ENCODE peak calls at places on chromosome 5, in six cellular contexts. N is transverse colon, H is vagina, T is lower lobe of right lung, Z is fibroblast of lung, X is aorta. Q is an unnamed sample.

GRCh38 chr5:141691286-141691866 is 9.3 kb upstream of the ARAP3 start:
- DNase-seq in X (no peak), N (no peak), H (no peak), T (no peak), Z (no peak), Q (no peak)

GRCh38 chr5:143245929-143246561 is 157.4 kb downstream of the NR3C1 start:
- DNase-seq in T (no peak), Z (peak; percentile 92), H (peak; percentile 76), X (no peak), N (no peak), Q (peak; percentile 38)

GRCh38 chr5:117054141-117054540 is 479.5 kb upstream of the SEMA6A start:
- DNase-seq in H (no peak), N (no peak), X (no peak), T (no peak), Z (no peak), Q (no peak)

GRCh38 chr5:26700759-26701384 is 337.5 kb downstream of the CDH9 start:
- DNase-seq in N (no peak), T (no peak), H (no peak), X (no peak), Z (no peak), Q (no peak)

GRCh38 chr5:120367896-120368634 is 96.0 kb upstream of the PRR16 start:
- DNase-seq in N (no peak), T (no peak), X (no peak), Z (no peak), H (no peak), Q (no peak)

GRCh38 chr5:32083981-32084430 is 90.1 kb downstream of the GOLPH3 start:
- DNase-seq in T (no peak), X (no peak), H (peak; percentile 65), Z (no peak), N (no peak), Q (no peak)

GRCh38 chr5:149219584-149219983 is 52.1 kb upstream of the AFAP1L1 start:
- DNase-seq in H (no peak), Z (no peak), X (no peak), N (no peak), T (no peak), Q (no peak)

GRCh38 chr5:87155076-87155475 is 112.6 kb upstream of the RASA1 start:
- DNase-seq in N (no peak), H (no peak), X (no peak), T (no peak), Z (no peak), Q (no peak)

GRCh38 chr5:139985733-139986132 is 57.4 kb downstream of the NRG2 start:
- DNase-seq in H (no peak), Z (no peak), X (no peak), N (no peak), T (no peak), Q (no peak)

GRCh38 chr5:160269017-160269416 is 39.7 kb downstream of the FABP6 start:
- DNase-seq in Z (peak; percentile 88), X (peak; percentile 90), H (no peak), T (peak; percentile 93), N (peak; percentile 71), Q (no peak)

GRCh38 chr5:3181641-3182040 is 414.0 kb upstream of the IRX1 start:
- DNase-seq in X (no peak), H (no peak), Z (no peak), N (no peak), T (no peak), Q (no peak)

GRCh38 chr5:180469866-180470265 is 24.3 kb upstream of the CNOT6 start:
- DNase-seq in Z (no peak), N (no peak), H (no peak), X (no peak), T (no peak), Q (no peak)

GRCh38 chr5:180468732-180469585 is 25.2 kb upstream of the CNOT6 start:
- DNase-seq in X (peak; percentile 72), H (peak; percentile 64), T (no peak), Z (no peak), N (no peak), Q (no peak)

GRCh38 chr5:180467989-180468731 is 26.0 kb upstream of the CNOT6 start:
- DNase-seq in Z (no peak), X (peak; percentile 57), T (no peak), H (no peak), N (no peak), Q (no peak)

GRCh38 chr5:180470361-180470760 is 23.8 kb upstream of the CNOT6 start:
- DNase-seq in N (no peak), Z (no peak), T (no peak), X (peak; percentile 60), H (peak; percentile 69), Q (peak; percentile 60)

GRCh38 chr5:180469586-180469865 is 24.7 kb upstream of the CNOT6 start:
- DNase-seq in H (peak; percentile 44), N (no peak), T (no peak), X (no peak), Z (no peak), Q (no peak)
- H3K4me3 ChIP-seq in H (no peak overlapping the region), N (no peak overlapping the region), T (no peak overlapping the region), X (no peak overlapping the region), Z (no peak overlapping the region), Q (no peak overlapping the region)

DNA sequence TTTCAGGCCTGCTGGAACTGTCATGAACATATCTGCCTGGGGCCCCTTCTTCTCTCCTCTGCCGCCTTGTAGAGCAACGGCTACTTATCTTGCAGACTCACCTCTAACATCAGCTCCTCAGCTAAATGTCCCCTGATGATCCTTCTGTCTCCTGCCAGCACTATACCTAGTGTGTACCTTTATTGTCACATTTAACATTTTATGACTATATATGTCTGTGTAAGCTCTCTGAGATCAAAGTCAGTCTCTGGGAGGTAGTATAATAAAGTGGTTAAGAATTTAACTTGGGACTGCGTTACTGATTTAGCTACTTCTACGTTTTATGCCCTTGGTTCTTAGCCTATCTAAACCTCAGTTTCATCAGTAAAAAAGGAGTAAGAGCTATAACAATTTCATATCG is 2.2 kb downstream of the TMED7 start:
- DNase-seq in H (no peak), T (no peak), Z (no peak), N (no peak), X (no peak), Q (peak; percentile 37)
- H3K4me3 ChIP-seq in H (peak overlapping the region; percentile 90), T (peak overlapping the region; percentile 77), Z (peak overlapping the region; percentile 89), N (no peak overlapping the region), X (peak overlapping the region; percentile 24), Q (peak overlapping the region; percentile 92)

GRCh38 chr5:39933061-39933460 is 508.3 kb upstream of the DAB2 start:
- DNase-seq in H (no peak), Z (no peak), X (no peak), T (no peak), N (no peak), Q (no peak)

GRCh38 chr5:39928709-39929108 is 503.9 kb upstream of the DAB2 start:
- DNase-seq in X (no peak), H (no peak), Z (no peak), T (no peak), N (no peak), Q (no peak)
- H3K4me3 ChIP-seq in X (no peak overlapping the region), H (no peak overlapping the region), Z (no peak overlapping the region), T (no peak overlapping the region), N (no peak overlapping the region), Q (no peak overlapping the region)

DNA sequence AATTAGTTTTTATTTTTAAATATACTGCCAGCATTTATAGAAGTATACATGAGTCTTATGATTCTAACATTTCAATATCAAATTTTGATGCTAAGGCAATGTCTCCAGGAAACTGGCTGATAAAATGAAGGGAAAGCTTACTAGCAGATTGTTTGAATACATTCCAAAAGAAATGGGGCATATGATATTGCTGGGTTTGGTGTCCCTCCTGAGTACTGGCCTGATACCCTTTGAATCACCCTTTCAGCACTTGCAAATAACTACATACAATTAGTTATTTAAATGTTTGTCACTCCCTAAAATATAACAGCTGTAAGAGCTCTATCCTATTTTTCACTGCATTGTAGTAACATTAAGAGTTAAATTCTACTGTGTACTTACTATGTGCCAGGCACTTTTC is 360.8 kb downstream of the HCN1 start:
- DNase-seq in X (no peak), Z (no peak), H (no peak), T (no peak), N (no peak), Q (no peak)
- H3K4me3 ChIP-seq in X (no peak overlapping the region), Z (no peak overlapping the region), H (no peak overlapping the region), T (no peak overlapping the region), N (no peak overlapping the region), Q (no peak overlapping the region)

GRCh38 chr5:73907164-73907563 is 281.2 kb downstream of the ARHGEF28 start:
- DNase-seq in N (no peak), Z (no peak), T (no peak), H (no peak), X (no peak), Q (no peak)
- H3K4me3 ChIP-seq in N (no peak overlapping the region), Z (no peak overlapping the region), T (no peak overlapping the region), H (no peak overlapping the region), X (no peak overlapping the region), Q (no peak overlapping the region)

GRCh38 chr5:177434437-177434836 is 8.0 kb downstream of the GRK6 start:
- DNase-seq in Z (no peak), H (no peak), X (no peak), T (no peak), N (no peak), Q (no peak)
- H3K4me3 ChIP-seq in Z (no peak overlapping the region), H (no peak overlapping the region), X (no peak overlapping the region), T (no peak overlapping the region), N (no peak overlapping the region), Q (no peak overlapping the region)

GRCh38 chr5:130151239-130151638 is 247.0 kb downstream of the CHSY3 start:
- DNase-seq in T (no peak), N (no peak), X (no peak), H (no peak), Z (no peak), Q (no peak)
- H3K4me3 ChIP-seq in T (no peak overlapping the region), N (no peak overlapping the region), X (no peak overlapping the region), H (no peak overlapping the region), Z (no peak overlapping the region), Q (no peak overlapping the region)

GRCh38 chr5:79802404-79802803 is 112.8 kb downstream of the CMYA5 start:
- DNase-seq in Z (no peak), T (no peak), X (no peak), H (no peak), N (no peak), Q (no peak)
- H3K4me3 ChIP-seq in Z (no peak overlapping the region), T (no peak overlapping the region), X (no peak overlapping the region), H (no peak overlapping the region), N (no peak overlapping the region), Q (no peak overlapping the region)

DNA sequence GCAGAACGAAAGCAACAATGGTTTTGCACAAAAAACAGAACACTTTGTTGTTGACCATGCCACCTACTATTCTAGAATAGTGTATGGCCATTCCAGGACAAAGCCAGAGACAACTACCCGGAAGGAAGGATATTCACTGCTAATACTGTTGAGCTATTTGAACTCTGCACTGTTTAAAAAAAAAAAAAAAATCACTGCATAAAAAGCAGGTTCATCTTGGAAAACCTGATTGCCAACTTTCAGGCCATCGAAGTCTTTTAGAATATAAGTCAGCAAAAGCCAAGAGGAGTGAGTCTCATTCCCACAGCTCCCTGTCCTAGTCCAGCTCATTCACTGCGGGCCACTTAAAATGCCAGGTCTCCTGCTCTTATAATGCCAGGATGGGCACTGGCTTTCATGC is 4.0 kb downstream of the ENC1 start:
- DNase-seq in H (no peak), N (no peak), Z (no peak), T (no peak), X (no peak), Q (peak; percentile 67)
- H3K4me3 ChIP-seq in H (no peak overlapping the region), N (no peak overlapping the region), Z (no peak overlapping the region), T (no peak overlapping the region), X (no peak overlapping the region), Q (no peak overlapping the region)